ENCODE peak calls at places on chromosomes 2 and 18, in seven cellular contexts. F is AG09309; S is uterus; C is CD4-positive, alpha-beta memory T cell; Y is endothelial cell of umbilical vein; D is left lung; N is HL-60. X is an unnamed sample.
A peak's percentile ranks its signal among the peaks of the same experiment; 100 is the strongest.

GRCh38 chr2:161010503-161010902 is 149.7 kb upstream of the TANK start:
- DNase-seq in F (no peak), S (no peak), C (no peak), Y (no peak), D (no peak), N (no peak), X (no peak)

GRCh38 chr2:240145461-240145860 is 5.0 kb upstream of the OTOS start:
- DNase-seq in F (no peak), S (no peak), C (no peak), Y (no peak), D (peak; percentile 50), N (no peak), X (no peak)

GRCh38 chr2:128357561-128358370 is 39.1 kb upstream of the HS6ST1 start:
- DNase-seq in F (no peak), S (no peak), C (no peak), Y (no peak), D (no peak), N (no peak), X (peak; percentile 5)

GRCh38 chr2:8588831-8589191 is 93.0 kb upstream of the ID2 start:
- DNase-seq in F (no peak), S (no peak), C (no peak), Y (no peak), D (no peak), N (no peak), X (no peak)

GRCh38 chr2:129903586-129904425 is 75.7 kb upstream of the RAB6C start:
- DNase-seq in F (no peak), S (no peak), C (no peak), Y (no peak), D (no peak), N (no peak), X (peak; percentile 32)

GRCh38 chr18:323253-323622 is 55.4 kb upstream of the THOC1 start:
- DNase-seq in F (peak; percentile 7), S (no peak), C (no peak), Y (peak; percentile 62), D (no peak), N (no peak), X (no peak)

GRCh38 chr2:39377226-39377939 is 59.7 kb downstream of the MAP4K3 start:
- DNase-seq in F (no peak), S (no peak), C (no peak), Y (no peak), D (no peak), N (peak; percentile 57), X (no peak)

GRCh38 chr2:164655336-164655735 is 34.1 kb upstream of the GRB14 start:
- DNase-seq in F (no peak), S (no peak), C (no peak), Y (no peak), D (no peak), N (no peak), X (no peak)

GRCh38 chr2:241539616-241540374 is 18.8 kb upstream of the BOK start:
- DNase-seq in F (no peak), S (no peak), C (no peak), Y (no peak), D (peak; percentile 37), N (no peak), X (no peak)

GRCh38 chr2:201235865-201236811 is 24.2 kb upstream of the CASP8 start:
- DNase-seq in F (peak; percentile 55), S (peak; percentile 64), C (peak; percentile 73), Y (peak; percentile 73), D (no peak), N (peak; percentile 77), X (peak; percentile 75)

GRCh38 chr2:124804014-124804940 is 779.2 kb downstream of the CNTNAP5 start:
- DNase-seq in F (no peak), S (no peak), C (no peak), Y (no peak), D (no peak), N (peak; percentile 20), X (no peak)

GRCh38 chr2:127220807-127221527 is 868 bp upstream of the CYP27C1 start:
- DNase-seq in F (no peak), S (no peak), C (no peak), Y (no peak), D (no peak), N (peak; percentile 37), X (no peak)

GRCh38 chr2:38386377-38386776 is 9.3 kb upstream of the ATL2 start:
- DNase-seq in F (no peak), S (no peak), C (no peak), Y (no peak), D (no peak), N (no peak), X (no peak)

GRCh38 chr2:73982140-73982617 is 2.5 kb upstream of the TET3 start:
- DNase-seq in F (no peak), S (no peak), C (no peak), Y (no peak), D (no peak), N (no peak), X (no peak)

GRCh38 chr2:73980566-73980965 is 4.1 kb upstream of the TET3 start:
- DNase-seq in F (no peak), S (no peak), C (no peak), Y (no peak), D (no peak), N (no peak), X (no peak)

GRCh38 chr2:73979686-73980085 is 5.0 kb upstream of the TET3 start:
- DNase-seq in F (peak; percentile 71), S (peak; percentile 22), C (no peak), Y (peak; percentile 63), D (no peak), N (no peak), X (no peak)

GRCh38 chr2:73983322-73984202 is 1.1 kb upstream of the TET3 start:
- DNase-seq in F (no peak), S (peak; percentile 24), C (no peak), Y (no peak), D (peak; percentile 94), N (peak; percentile 45), X (no peak)

DNA sequence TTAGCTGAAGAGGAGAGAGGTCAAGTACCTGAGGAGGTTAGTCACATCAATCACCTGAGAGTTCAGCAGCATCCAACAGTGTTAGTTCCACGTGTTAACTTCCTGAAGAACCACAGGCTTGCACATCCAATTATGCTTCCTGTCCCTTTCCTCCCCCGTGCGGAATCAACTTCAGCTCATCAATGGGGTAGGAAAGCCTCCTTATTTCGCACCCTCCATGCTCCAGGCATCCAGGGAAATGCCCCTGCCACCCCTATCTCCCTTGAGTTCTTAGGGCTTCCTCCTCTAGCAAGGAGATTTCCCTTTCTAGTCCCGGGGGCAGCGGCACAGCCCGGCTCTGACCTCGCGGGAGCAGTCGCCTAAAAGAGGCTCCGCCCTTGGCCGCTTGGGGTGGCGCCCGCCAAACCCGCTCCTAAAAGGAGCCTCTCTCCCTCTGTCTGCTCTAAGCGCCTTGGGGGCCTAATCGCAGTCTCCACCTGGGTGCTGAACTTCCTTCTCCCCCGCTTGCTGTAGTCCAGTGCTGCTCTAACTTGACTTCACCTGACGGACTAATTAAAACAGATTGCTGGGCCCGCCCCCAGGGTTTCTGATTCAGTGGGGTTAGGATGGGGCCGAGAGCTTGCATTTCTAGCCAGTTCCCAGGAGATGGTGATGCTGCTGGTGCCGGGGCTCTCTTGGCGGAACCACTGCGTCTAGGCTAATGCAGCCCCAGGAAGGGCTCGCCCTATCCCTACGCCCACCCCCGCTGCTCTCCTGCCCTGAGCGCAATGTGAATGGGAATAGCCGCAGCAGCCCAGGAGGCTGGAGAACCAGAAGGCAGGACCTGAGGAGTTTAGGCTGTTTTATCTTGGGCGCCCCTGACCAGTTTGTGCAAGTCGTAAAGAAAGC is 3.4 kb upstream of the TET3 start:
- DNase-seq in F (no peak), S (no peak), C (peak; percentile 16), Y (no peak), D (peak; percentile 92), N (no peak), X (no peak)
- H3K4me3 ChIP-seq in F (peak overlapping the region; percentile 20), S (no peak overlapping the region), C (peak overlapping the region; percentile 42), Y (peak overlapping the region; percentile 8), D (peak overlapping the region; percentile 16), N (no peak overlapping the region), X (peak overlapping the region; percentile 20)

DNA sequence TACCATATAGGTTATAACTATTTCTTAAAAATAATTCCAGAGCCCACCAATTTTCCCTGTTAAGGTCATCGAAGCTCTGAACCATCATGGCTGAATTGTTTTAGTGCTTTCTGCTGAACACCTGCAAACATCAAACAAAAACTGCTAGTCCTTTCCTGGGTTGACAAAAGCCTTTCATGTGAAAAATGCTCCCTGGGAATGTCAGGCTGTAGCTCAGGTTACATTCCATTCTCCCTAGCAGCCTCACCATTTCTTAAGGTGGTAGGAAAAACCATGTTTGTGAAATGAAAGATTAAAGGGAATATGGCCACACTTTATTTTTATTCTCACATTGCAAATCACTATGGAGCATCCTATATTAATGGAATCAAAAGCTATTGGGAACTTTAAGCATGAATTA is 5.7 kb downstream of the TCF4 start:
- DNase-seq in F (no peak), S (no peak), C (no peak), Y (no peak), D (no peak), N (no peak), X (no peak)
- H3K4me3 ChIP-seq in F (no peak overlapping the region), S (no peak overlapping the region), C (no peak overlapping the region), Y (no peak overlapping the region), D (no peak overlapping the region), N (no peak overlapping the region), X (no peak overlapping the region)

DNA sequence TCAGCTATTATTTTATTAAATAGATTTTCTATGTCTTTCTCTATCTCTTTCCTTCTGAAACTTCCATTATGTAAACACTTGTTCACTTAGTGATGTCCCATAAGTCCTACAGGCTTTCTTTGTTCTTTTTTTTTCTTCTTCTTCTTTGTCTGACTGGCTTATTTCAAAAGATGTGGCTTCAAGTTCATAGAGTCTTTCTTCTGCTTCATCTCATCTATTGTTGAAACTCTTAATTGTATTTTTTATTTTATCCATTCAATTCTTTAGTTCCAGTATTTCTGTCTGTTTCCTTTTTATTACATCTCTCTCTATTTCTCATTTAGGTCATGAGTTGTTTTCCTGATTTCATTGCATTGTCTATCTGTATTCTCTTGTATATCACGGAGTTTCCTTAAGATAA is 38.5 kb downstream of the BOD1L2 start:
- DNase-seq in F (no peak), S (no peak), C (no peak), Y (no peak), D (no peak), N (no peak), X (no peak)
- H3K4me3 ChIP-seq in F (no peak overlapping the region), S (no peak overlapping the region), C (no peak overlapping the region), Y (no peak overlapping the region), D (no peak overlapping the region), N (no peak overlapping the region), X (no peak overlapping the region)

GRCh38 chr2:137886432-137886831 is 77.8 kb upstream of the HNMT start:
- DNase-seq in F (no peak), S (no peak), C (no peak), Y (no peak), D (no peak), N (peak; percentile 7), X (no peak)

GRCh38 chr2:137881711-137882110 is 82.6 kb upstream of the HNMT start:
- DNase-seq in F (no peak), S (no peak), C (no peak), Y (no peak), D (no peak), N (no peak), X (no peak)
- H3K4me3 ChIP-seq in F (no peak overlapping the region), S (no peak overlapping the region), C (no peak overlapping the region), Y (no peak overlapping the region), D (no peak overlapping the region), N (no peak overlapping the region), X (no peak overlapping the region)

X was measured in CD8-positive, alpha-beta T cell.